ENCODE peak calls at places on chromosomes 16 and 17, in seven cellular contexts. O is retina; T is activated effector memory CD4-positive, alpha-beta T cell treated with anti-CD3 and anti-CD28 coated beads, Interleukin-2, amount 50 U/mL, for 16 hours; G is midbrain; H is HTR-8/SVneo; P is activated gamma-delta T cell treated with Interleukin-2 at 50 U/mL for 16 hours; B is ACHN. S is an unnamed sample.

GRCh38 chr16:74999208-74999682 is 421 bp downstream of the ZNRF1 start:
- DNase-seq in O (no peak), T (peak), G (peak), H (no peak), P (peak), B (peak), S (no peak)

GRCh38 chr17:40284085-40284713 is 3.5 kb upstream of the CDC6 start:
- DNase-seq in O (no peak), T (peak), G (no peak), H (peak), P (no peak), B (peak), S (peak)

GRCh38 chr16:21197115-21197514 is 14.3 kb downstream of the ZP2 start:
- DNase-seq in O (no peak), T (no peak), G (no peak), H (no peak), P (no peak), B (no peak), S (no peak)

GRCh38 chr16:14132696-14133048 is 61.6 kb downstream of the MRTFB start:
- DNase-seq in O (no peak), T (no peak), G (no peak), H (no peak), P (no peak), B (no peak), S (no peak)

GRCh38 chr16:29819506-29819905 is 756 bp upstream of the MVP start:
- DNase-seq in O (no peak), T (no peak), G (no peak), H (no peak), P (no peak), B (peak), S (no peak)

GRCh38 chr17:66811683-66812054 is 23.2 kb upstream of the CACNG5 start:
- DNase-seq in O (no peak), T (no peak), G (no peak), H (no peak), P (no peak), B (no peak), S (no peak)

GRCh38 chr17:15381707-15382106 is 40.3 kb upstream of the TEKT3 start:
- DNase-seq in O (no peak), T (no peak), G (no peak), H (no peak), P (no peak), B (no peak), S (peak)

GRCh38 chr17:48427598-48427997 is 2.4 kb downstream of the SKAP1 start:
- DNase-seq in O (no peak), T (peak), G (no peak), H (no peak), P (peak), B (peak), S (peak)

GRCh38 chr16:27428035-27428785 is 26.2 kb downstream of the IL21R start:
- DNase-seq in O (no peak), T (peak), G (no peak), H (no peak), P (no peak), B (peak), S (no peak)

S was measured in HT1080.